ENCODE peak calls at places on chromosomes 12 and 14, in four cellular contexts. Z is SIG-M5, C is mesenchymal stem cell, H is heart right ventricle. D is an unnamed sample.

GRCh38 chr12:132343294-132343972 is 14.0 kb upstream of the GALNT9 start:
- DNase-seq in Z (no peak), H (no peak), C (no peak), D (no peak)

GRCh38 chr12:101743724-101744472 is 4.6 kb upstream of the SYCP3 start:
- DNase-seq in Z (no peak), H (no peak), C (no peak), D (no peak)

GRCh38 chr12:116434155-116435065 is 124.8 kb upstream of the MAP1LC3B2 start:
- DNase-seq in Z (no peak), C (peak; percentile 98), H (peak; percentile 75), D (no peak)

GRCh38 chr12:32515137-32515860 is 115.9 kb downstream of the FGD4 start:
- DNase-seq in H (no peak), C (no peak), Z (no peak), D (no peak)

GRCh38 chr12:27711312-27711682 is 665 bp downstream of the MRPS35 start:
- DNase-seq in C (no peak), Z (no peak), H (no peak), D (peak; percentile 21)

GRCh38 chr12:25384038-25384953 is 133.6 kb upstream of the KRAS start:
- DNase-seq in H (no peak), C (peak; percentile 8), Z (no peak), D (no peak)

GRCh38 chr12:75747572-75747995 is 236.2 kb upstream of the KRR1 start:
- DNase-seq in C (peak; percentile 71), H (no peak), Z (no peak), D (no peak)

GRCh38 chr12:132153501-132154340 is 9.5 kb downstream of the NOC4L start:
- DNase-seq in Z (no peak), C (peak; percentile 79), H (peak; percentile 42), D (no peak)

GRCh38 chr12:63525831-63526230 is 142.5 kb downstream of the DPY19L2 start:
- DNase-seq in C (no peak), Z (no peak), H (no peak), D (no peak)

GRCh38 chr14:63011609-63012008 is 33.6 kb downstream of the KCNH5 start:
- DNase-seq in H (no peak), C (peak; percentile 1), Z (no peak), D (no peak)

GRCh38 chr12:108367436-108367835 is 28.3 kb upstream of the CMKLR1 start:
- DNase-seq in Z (peak; percentile 68), H (no peak), C (no peak), D (no peak)

GRCh38 chr12:76108356-76108755 is 23.9 kb upstream of the NAP1L1 start:
- DNase-seq in Z (no peak), H (no peak), C (no peak), D (no peak)

GRCh38 chr12:56931474-56931978 is 2.7 kb downstream of the SDR9C7 start:
- DNase-seq in C (peak; percentile 83), H (no peak), Z (peak; percentile 42), D (peak; percentile 2)

GRCh38 chr12:131795688-131796410 is 32.3 kb upstream of the MMP17 start:
- DNase-seq in H (no peak), C (no peak), Z (no peak), D (no peak)

GRCh38 chr12:119410396-119410795 is 75.9 kb downstream of the CCDC60 start:
- DNase-seq in Z (no peak), H (no peak), C (no peak), D (no peak)

GRCh38 chr14:96275182-96276112 is 19.4 kb downstream of the BDKRB1 start:
- DNase-seq in H (peak; percentile 52), C (peak; percentile 79), Z (no peak), D (peak; percentile 82)

GRCh38 chr12:89384050-89384749 is 31.9 kb upstream of the DUSP6 start:
- DNase-seq in Z (no peak), H (peak; percentile 46), C (peak; percentile 73), D (peak; percentile 88)

GRCh38 chr12:95994476-95994875 is 1.7 kb downstream of the HAL start:
- DNase-seq in H (no peak), Z (no peak), C (no peak), D (no peak)

GRCh38 chr12:12319501-12320322 is 30.3 kb downstream of the MANSC1 start:
- DNase-seq in H (no peak), Z (no peak), C (no peak), D (no peak)

GRCh38 chr12:44827832-44828438 is 48.2 kb downstream of the NELL2 start:
- DNase-seq in C (no peak), H (no peak), Z (no peak), D (no peak)

GRCh38 chr12:105911966-105912365 is 226.8 kb downstream of the NUAK1 start:
- DNase-seq in H (no peak), Z (no peak), C (no peak), D (no peak)

GRCh38 chr14:105470812-105471771 is 3.5 kb upstream of the CRIP2 start:
- DNase-seq in Z (no peak), C (peak; percentile 52), H (peak; percentile 82), D (peak; percentile 69)

GRCh38 chr12:51647647-51648046 is 56.6 kb downstream of the SCN8A start:
- DNase-seq in C (no peak), H (no peak), Z (no peak), D (no peak)

GRCh38 chr14:26606729-26607128 is 8.9 kb upstream of the NOVA1 start:
- DNase-seq in Z (no peak), H (no peak), C (peak; percentile 11), D (no peak)

GRCh38 chr14:52318829-52319604 is 4.9 kb downstream of the PTGER2 start:
- DNase-seq in H (no peak), C (no peak), Z (no peak), D (no peak)

GRCh38 chr12:11954181-11954580 is 116.6 kb upstream of the BCL2L14 start:
- DNase-seq in C (no peak), H (no peak), Z (no peak), D (no peak)

GRCh38 chr12:107732365-107732764 is 28.6 kb downstream of the PRDM4 start:
- DNase-seq in C (no peak), Z (no peak), H (no peak), D (no peak)

GRCh38 chr12:39127401-39127800 is 222.0 kb upstream of the CPNE8 start:
- DNase-seq in C (peak; percentile 83), H (no peak), Z (no peak), D (no peak)

GRCh38 chr12:113299619-113300237 is 35.2 kb downstream of the SLC8B1 start:
- DNase-seq in H (peak; percentile 41), Z (no peak), C (peak; percentile 86), D (no peak)

GRCh38 chr12:67940780-67941243 is 48.4 kb upstream of the IFNG-AS1 start:
- DNase-seq in Z (no peak), H (no peak), C (peak; percentile 65), D (no peak)

GRCh38 chr14:99838555-99839193 is 45.5 kb downstream of the EML1 start:
- DNase-seq in Z (no peak), H (no peak), C (peak; percentile 36), D (no peak)

GRCh38 chr14:56189306-56189705 is 71.1 kb downstream of the PELI2 start:
- DNase-seq in C (peak; percentile 67), H (no peak), Z (no peak), D (no peak)

GRCh38 chr12:80862606-80863005 is 75.1 kb downstream of the LIN7A start:
- DNase-seq in Z (no peak), H (no peak), C (peak; percentile 7), D (no peak)

GRCh38 chr12:57138526-57139272 is 8.7 kb downstream of the LRP1-AS start:
- DNase-seq in Z (no peak), C (no peak), H (peak; percentile 68), D (no peak)

D was measured in putamen.